ENCODE peak calls at places on chromosomes 11 and 22, in seven cellular contexts. A is astrocyte, K is right lobe of liver, R is brain microvascular endothelial cell, F is ovary, U is fibroblast of lung, X is A549. G is an unnamed sample.

GRCh38 chr22:38921126-38921525 is 36.3 kb upstream of the APOBEC3A start:
- DNase-seq in X (no peak), A (no peak), K (no peak), U (no peak), F (no peak), R (no peak), G (peak)

GRCh38 chr11:76234704-76235232 is 28.5 kb upstream of the WNT11 start:
- DNase-seq in U (no peak), X (no peak), K (peak), A (no peak), F (peak), R (no peak), G (peak)

GRCh38 chr11:63802637-63803414 is 10.4 kb upstream of the SPINDOC start:
- DNase-seq in U (peak), X (peak), R (peak), A (peak), K (no peak), F (no peak), G (no peak)

GRCh38 chr22:50696251-50696798 is 23.7 kb downstream of the SHANK3 start:
- DNase-seq in R (no peak), K (peak), X (no peak), U (no peak), F (no peak), A (no peak), G (peak)

GRCh38 chr11:16839821-16840220 is 101.4 kb downstream of the C11orf58 start:
- DNase-seq in X (no peak), F (no peak), R (no peak), U (no peak), A (no peak), K (no peak), G (no peak)

GRCh38 chr22:20208713-20209310 is 58.0 kb upstream of the CCDC188 start:
- DNase-seq in U (no peak), R (no peak), F (no peak), X (no peak), K (no peak), A (no peak), G (no peak)

GRCh38 chr11:84019576-84020194 is 733.5 kb upstream of the CCDC90B start:
- DNase-seq in A (peak), R (peak), X (no peak), K (no peak), U (peak), F (no peak), G (no peak)

GRCh38 chr11:60265373-60266214 is 14.9 kb upstream of the MS4A4A start:
- DNase-seq in A (no peak), F (no peak), R (peak), K (no peak), U (peak), X (peak), G (no peak)

GRCh38 chr11:10058356-10058755 is 235.7 kb downstream of the SBF2 start:
- DNase-seq in X (no peak), K (no peak), U (peak), R (no peak), A (no peak), F (no peak), G (no peak)

GRCh38 chr22:46122511-46122971 is 27.8 kb upstream of the PPARA start:
- DNase-seq in A (no peak), U (peak), K (peak), F (peak), R (peak), X (no peak), G (peak)

GRCh38 chr11:34658071-34659015 is 37.5 kb downstream of the EHF start:
- DNase-seq in R (no peak), U (no peak), K (no peak), A (no peak), X (no peak), F (no peak), G (no peak)

GRCh38 chr22:48141301-48141700 is 1378.9 kb downstream of the TBC1D22A start:
- DNase-seq in A (no peak), U (no peak), X (no peak), R (no peak), F (no peak), K (no peak), G (no peak)

GRCh38 chr22:21446128-21446826 is 20.9 kb upstream of the TMEM191C start:
- DNase-seq in R (no peak), A (no peak), F (no peak), X (no peak), K (peak), U (no peak), G (peak)

GRCh38 chr11:2679011-2679676 is 20.6 kb downstream of the KCNQ1OT1 start:
- DNase-seq in R (no peak), X (no peak), A (no peak), U (no peak), K (peak), F (no peak), G (no peak)

GRCh38 chr11:61701298-61701993 is 21.3 kb downstream of the DAGLA start:
- DNase-seq in A (no peak), X (peak), U (peak), F (no peak), R (no peak), K (no peak), G (no peak)

GRCh38 chr11:66548774-66549630 is 2.3 kb downstream of the ACTN3 start:
- DNase-seq in U (no peak), X (no peak), K (no peak), A (no peak), F (no peak), R (no peak), G (no peak)

GRCh38 chr11:62922189-62922589 is 1.0 kb upstream of the CHRM1 start:
- DNase-seq in A (no peak), K (no peak), U (no peak), F (no peak), R (no peak), X (no peak), G (no peak)

GRCh38 chr22:41862160-41862529 is 29.2 kb downstream of the SREBF2 start:
- DNase-seq in R (no peak), X (no peak), U (peak), A (peak), K (no peak), F (no peak), G (no peak)

GRCh38 chr11:35083181-35084061 is 55.5 kb upstream of the CD44 start:
- DNase-seq in F (peak), A (peak), R (peak), K (no peak), U (peak), X (peak), G (peak)

GRCh38 chr22:48849513-48849912 is 978.2 kb downstream of the BRD1 start:
- DNase-seq in F (no peak), U (no peak), X (no peak), A (no peak), K (no peak), R (no peak), G (no peak)

GRCh38 chr11:6572215-6572614 is 31.2 kb downstream of the RRP8 start:
- DNase-seq in R (peak), U (peak), F (no peak), X (no peak), K (no peak), A (peak), G (no peak)

GRCh38 chr22:43883012-43883661 is 8.7 kb downstream of the PNPLA5 start:
- DNase-seq in A (peak), U (peak), F (no peak), X (peak), K (peak), R (peak), G (no peak)

GRCh38 chr11:125404811-125405481 is 91.1 kb downstream of the FEZ1 start:
- DNase-seq in U (peak), R (peak), A (no peak), X (peak), K (peak), F (peak), G (peak)

GRCh38 chr11:131246589-131247164 is 123.7 kb upstream of the NTM start:
- DNase-seq in K (no peak), R (no peak), A (no peak), X (peak), U (no peak), F (no peak), G (peak)

GRCh38 chr11:118841469-118842222 is 42.0 kb upstream of the CXCR5 start:
- DNase-seq in U (no peak), X (no peak), A (no peak), F (no peak), R (no peak), K (peak), G (no peak)

GRCh38 chr11:118845369-118845768 is 38.3 kb upstream of the CXCR5 start:
- DNase-seq in R (peak), F (no peak), A (peak), K (no peak), X (no peak), U (peak), G (no peak)

GRCh38 chr11:118843518-118843917 is 40.2 kb upstream of the CXCR5 start:
- DNase-seq in F (no peak), A (peak), R (no peak), X (no peak), U (no peak), K (no peak), G (no peak)

GRCh38 chr11:118838905-118839553 is 44.7 kb upstream of the CXCR5 start:
- DNase-seq in K (peak), A (no peak), X (no peak), F (no peak), R (no peak), U (no peak), G (no peak)

GRCh38 chr11:118842369-118842768 is 41.3 kb upstream of the CXCR5 start:
- DNase-seq in K (no peak), R (no peak), U (peak), F (no peak), X (no peak), A (peak), G (no peak)
- H3K27ac ChIP-seq in K (no peak), R (no peak), U (no peak), F (no peak), X (no peak), A (no peak), G (no peak)

DNA sequence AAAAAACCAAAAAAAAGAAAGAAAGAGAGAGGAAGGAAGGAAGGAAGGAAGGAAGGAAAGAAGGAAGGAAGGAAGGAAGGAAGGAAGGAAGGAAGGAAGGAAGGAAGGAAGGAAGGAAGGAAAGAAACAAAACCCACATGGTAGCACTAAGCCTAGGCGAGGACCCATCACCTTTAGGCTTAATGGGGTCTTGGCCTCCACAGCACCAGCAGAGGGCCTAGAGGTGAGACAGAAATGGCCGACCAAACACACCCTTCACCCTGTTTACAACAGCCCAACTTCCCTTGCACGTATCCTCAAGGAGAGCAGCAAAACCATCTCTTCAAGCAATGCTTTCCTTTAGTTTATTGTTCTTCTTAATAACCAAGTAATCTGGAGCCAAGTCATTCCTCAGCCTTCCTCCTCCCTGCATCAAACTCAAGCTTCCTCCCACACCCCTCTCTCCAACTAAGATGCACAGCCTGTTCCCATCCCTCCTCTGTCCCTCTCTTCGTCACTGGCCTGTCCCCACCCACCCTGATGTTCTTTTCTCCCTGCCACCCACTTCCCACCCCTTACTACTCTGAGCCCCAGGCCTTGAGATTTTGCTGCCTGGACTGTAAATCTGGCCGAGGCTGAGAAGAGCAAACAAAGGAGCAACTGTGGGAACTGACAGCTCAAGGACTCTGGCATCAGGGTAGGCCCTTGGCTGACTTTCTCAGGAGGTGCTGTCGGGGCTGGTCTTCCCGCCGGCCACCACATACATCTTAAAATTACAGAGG is 26.0 kb downstream of the POU2AF1 start:
- DNase-seq in R (no peak), U (no peak), A (no peak), K (no peak), F (peak), X (no peak), G (no peak)
- TF ChIP-seq CTCF in R (no peak), U (no peak), A (no peak), K (no peak), F (no peak), X (no peak), G (no peak)

GRCh38 chr11:128890216-128890542 is 977 bp upstream of the KCNJ5 start:
- DNase-seq in R (no peak), U (no peak), F (no peak), K (no peak), X (no peak), A (no peak), G (no peak)
- H3K4me3 ChIP-seq in R (peak), U (peak), F (no peak), K (peak), X (peak), A (peak), G (peak)

GRCh38 chr11:109726061-109726460 is 304.1 kb downstream of the C11orf87 start:
- DNase-seq in F (no peak), X (no peak), K (no peak), R (no peak), U (no peak), A (no peak), G (no peak)
- H3K27ac ChIP-seq in F (no peak), X (no peak), K (no peak), R (no peak), U (no peak), A (no peak), G (no peak)

DNA sequence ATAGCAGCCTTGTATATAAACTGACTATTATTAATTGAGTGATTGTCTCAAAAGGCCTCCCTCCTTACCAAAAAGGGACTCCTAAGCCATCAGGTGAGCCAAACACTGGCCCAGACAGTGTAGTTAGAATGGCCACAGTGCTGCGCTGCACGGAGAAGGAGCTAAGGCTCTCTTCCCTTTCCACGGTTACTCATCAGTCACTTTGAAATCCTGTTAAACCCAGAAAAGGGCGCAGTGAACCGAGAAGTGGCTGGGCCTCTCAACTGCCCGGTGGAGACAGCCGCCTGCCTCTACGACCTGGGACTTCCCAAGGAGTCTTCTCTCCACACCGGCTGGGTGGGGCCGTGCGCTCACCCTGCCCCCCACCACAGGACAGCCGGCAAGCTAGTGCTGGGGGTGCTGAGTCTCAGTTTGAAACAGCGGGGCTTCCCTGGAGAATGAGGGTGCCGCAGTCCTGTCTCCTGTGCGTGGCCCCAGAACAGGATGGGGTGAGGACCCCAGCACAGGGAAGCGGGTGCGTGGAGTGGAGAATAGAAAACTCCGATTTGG is 1.3 kb downstream of the MYH9 start:
- DNase-seq in U (no peak), X (peak), A (no peak), R (no peak), K (no peak), F (no peak), G (peak)
- TF ChIP-seq CTCF in U (no peak), X (no peak), A (no peak), R (no peak), K (no peak), F (no peak), G (no peak)

GRCh38 chr22:24208012-24208749 is 26.9 kb downstream of the SUSD2 start:
- DNase-seq in F (peak), K (no peak), X (peak), A (peak), U (peak), R (peak), G (no peak)

GRCh38 chr22:24205438-24206189 is 24.3 kb downstream of the SUSD2 start:
- DNase-seq in U (no peak), A (no peak), F (no peak), K (no peak), X (no peak), R (no peak), G (no peak)

GRCh38 chr22:24209016-24209415 is 27.7 kb downstream of the SUSD2 start:
- DNase-seq in R (no peak), U (no peak), F (no peak), A (no peak), K (no peak), X (no peak), G (no peak)

GRCh38 chr22:24201681-24202590 is 20.6 kb downstream of the SUSD2 start:
- DNase-seq in F (no peak), K (no peak), A (peak), X (peak), R (peak), U (no peak), G (no peak)

GRCh38 chr22:24207264-24208011 is 26.2 kb downstream of the SUSD2 start:
- DNase-seq in U (no peak), X (no peak), R (no peak), F (no peak), K (no peak), A (peak), G (no peak)
- H3K4me3 ChIP-seq in U (no peak), X (no peak), R (no peak), F (no peak), K (no peak), A (no peak), G (no peak)

GRCh38 chr22:36323182-36323854 is 64.4 kb downstream of the MYH9 start:
- DNase-seq in A (peak), F (no peak), X (no peak), K (no peak), R (peak), U (peak), G (peak)
- H3K27ac ChIP-seq in A (peak), F (peak), X (peak), K (peak), R (peak), U (peak), G (peak)

DNA sequence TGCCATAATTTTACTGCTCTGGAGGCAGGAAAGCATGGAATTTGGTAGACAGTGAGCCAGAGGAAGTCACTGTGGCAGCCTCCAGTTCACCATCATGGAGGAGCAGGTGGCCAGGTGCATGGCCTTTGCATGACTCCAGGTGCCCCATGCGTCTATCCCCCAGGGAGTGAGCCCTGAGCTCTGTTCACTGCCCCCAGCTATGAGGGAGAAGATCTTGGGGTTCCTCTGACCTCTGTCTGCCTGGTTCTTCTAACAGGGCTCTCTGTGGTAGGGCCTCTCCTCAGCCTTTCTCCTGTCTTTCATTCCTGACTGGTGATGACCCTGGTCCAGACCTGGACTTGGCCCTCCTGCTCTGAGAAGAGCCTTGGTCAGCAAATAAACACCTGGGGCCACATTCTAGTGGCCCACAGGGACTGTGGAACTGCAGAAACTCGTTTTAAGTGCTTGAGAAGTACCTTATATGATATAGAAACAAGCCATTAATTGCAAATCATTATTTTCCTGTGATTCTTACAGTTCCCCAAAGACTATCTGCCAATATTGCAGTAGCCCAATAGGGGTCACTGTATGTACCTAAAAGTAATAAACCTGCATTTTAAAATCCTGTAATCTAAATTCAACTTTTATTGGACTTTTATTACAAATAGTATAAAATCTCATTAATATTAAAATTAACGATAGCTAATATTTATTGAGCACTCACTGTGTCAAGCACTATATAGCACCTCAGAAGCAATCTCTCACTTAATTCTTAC is 120.0 kb upstream of the SYT13 start:
- DNase-seq in A (no peak), X (peak), U (peak), F (no peak), K (no peak), R (peak), G (no peak)
- TF ChIP-seq CTCF in A (peak), X (peak), U (peak), F (no peak), K (peak), R (peak), G (peak)

GRCh38 chr11:47257178-47257517 is 648 bp upstream of the NR1H3 start:
- DNase-seq in K (no peak), A (no peak), R (no peak), F (no peak), X (no peak), U (no peak), G (no peak)
- H3K4me3 ChIP-seq in K (peak), A (no peak), R (peak), F (peak), X (peak), U (peak), G (peak)

G was measured in lower lobe of right lung.